ENCODE peak calls at places on chromosome 17, in four cellular contexts. E is left lung, L is brain microvascular endothelial cell, N is psoas muscle. B is an unnamed sample.

GRCh38 chr17:3935140-3935542 is 18.9 kb upstream of the P2RX1 start:
- DNase-seq in E (peak), L (peak), N (peak), B (peak)

GRCh38 chr17:54941285-54941684 is 27.2 kb downstream of the COX11 start:
- DNase-seq in E (no peak), L (no peak), N (no peak), B (no peak)

GRCh38 chr17:79425686-79426085 is 185.2 kb downstream of the RBFOX3 start:
- DNase-seq in E (no peak), L (no peak), N (no peak), B (no peak)

GRCh38 chr17:79777166-79777843 is 643 bp upstream of the CBX2 start:
- DNase-seq in E (peak), L (peak), N (peak), B (peak)

GRCh38 chr17:6556121-6557039 is at the start of gene PITPNM3:
- DNase-seq in E (peak), L (no peak), N (no peak), B (no peak)

GRCh38 chr17:35849469-35850348 is 19.0 kb downstream of the HEATR9 start:
- DNase-seq in E (no peak), L (peak), N (no peak), B (peak)

GRCh38 chr17:17422641-17423040 is 54.2 kb upstream of the MED9 start:
- DNase-seq in E (no peak), L (no peak), N (peak), B (no peak)

GRCh38 chr17:27654136-27654535 is 23.1 kb downstream of the LGALS9 start:
- DNase-seq in E (no peak), L (no peak), N (no peak), B (no peak)

GRCh38 chr17:3529817-3530741 is 27.5 kb downstream of the TRPV3 start:
- DNase-seq in E (no peak), L (peak), N (peak), B (no peak)

GRCh38 chr17:43334744-43335400 is 63.9 kb upstream of the ARL4D start:
- DNase-seq in E (no peak), L (no peak), N (no peak), B (no peak)

GRCh38 chr17:50298018-50298417 is 23.8 kb downstream of the TMEM92 start:
- DNase-seq in E (no peak), L (no peak), N (no peak), B (no peak)

GRCh38 chr17:17628388-17629008 is 37.0 kb upstream of the PEMT start:
- DNase-seq in E (no peak), L (no peak), N (no peak), B (no peak)

GRCh38 chr17:2634361-2634960 is 41.0 kb downstream of the PAFAH1B1 start:
- DNase-seq in E (no peak), L (peak), N (peak), B (peak)

GRCh38 chr17:68544111-68544510 is 31.9 kb downstream of the PRKAR1A start:
- DNase-seq in E (no peak), L (no peak), N (no peak), B (no peak)

GRCh38 chr17:38663125-38663751 is 11.5 kb downstream of the EPOP start:
- DNase-seq in E (peak), L (peak), N (no peak), B (peak)

GRCh38 chr17:17778308-17779014 is 58.3 kb downstream of the SREBF1 start:
- DNase-seq in E (peak), L (no peak), N (peak), B (peak)

GRCh38 chr17:18362509-18363020 is 785 bp downstream of the SHMT1 start:
- DNase-seq in E (peak), L (no peak), N (peak), B (peak)

GRCh38 chr17:57940653-57941329 is 14.4 kb downstream of the CUEDC1 start:
- DNase-seq in E (no peak), L (no peak), N (peak), B (peak)

GRCh38 chr17:44969144-44969780 is 1.2 kb upstream of the C1QL1 start:
- DNase-seq in E (no peak), L (no peak), N (no peak), B (no peak)

GRCh38 chr17:27293359-27293897 is 486 bp upstream of the WSB1 start:
- DNase-seq in E (no peak), L (no peak), N (no peak), B (no peak)

DNA sequence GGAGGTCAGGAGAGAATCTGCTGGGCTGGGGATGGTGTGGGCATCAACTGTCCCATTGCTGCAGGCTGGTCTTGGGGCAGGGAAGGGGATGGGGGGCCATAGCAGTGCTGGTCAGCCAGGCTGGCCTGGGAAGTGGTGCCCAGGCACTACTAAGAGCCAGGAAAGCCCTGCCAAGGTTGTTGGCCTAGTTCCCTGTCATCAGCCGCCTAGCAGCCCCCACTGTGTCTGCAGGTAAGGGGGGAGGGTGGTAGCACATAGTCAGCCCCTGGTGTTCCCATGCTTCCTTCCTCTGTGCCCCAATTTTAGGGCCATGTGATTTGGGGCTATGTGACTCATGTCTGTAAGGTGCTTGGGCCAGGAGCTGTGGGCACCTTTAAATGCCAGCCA is 17.8 kb downstream of the GJD3 start:
- DNase-seq in E (no peak), L (no peak), N (no peak), B (no peak)
- H3K4me3 ChIP-seq in E (no peak), L (no peak), N (peak), B (no peak)

GRCh38 chr17:233473-233941 is 52.1 kb upstream of the DOC2B start:
- DNase-seq in E (peak), L (no peak), N (peak), B (no peak)
- TF ChIP-seq CTCF in E (no peak), L (no peak), N (no peak), B (no peak)

GRCh38 chr17:73642659-73643011 is 1.6 kb downstream of the SDK2 start:
- DNase-seq in E (no peak), L (no peak), N (no peak), B (no peak)
- H3K4me3 ChIP-seq in E (peak), L (no peak), N (no peak), B (peak)

GRCh38 chr17:66200685-66201092 is 8.8 kb upstream of the CEP112 start:
- DNase-seq in E (no peak), L (peak), N (no peak), B (peak)
- TF ChIP-seq CTCF in E (peak), L (peak), N (peak), B (peak)

DNA sequence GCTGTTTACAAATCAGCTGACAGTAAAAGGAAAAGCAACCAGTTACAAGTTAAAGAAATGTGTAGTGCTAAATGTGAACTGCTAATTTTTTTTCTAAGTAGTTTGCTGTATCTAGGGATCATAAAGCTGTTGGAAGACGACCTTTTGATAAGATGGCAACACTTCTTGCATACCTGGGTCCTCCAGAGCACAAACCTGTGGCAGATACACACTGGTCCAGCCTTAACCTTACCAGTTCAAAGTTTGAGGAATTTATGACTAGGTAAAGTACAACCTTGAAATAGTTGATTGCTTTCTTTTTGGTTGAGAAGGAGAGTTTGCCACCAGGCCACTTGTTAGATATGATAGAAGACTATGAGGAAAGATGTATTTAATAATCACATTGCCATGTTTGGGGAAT is 35.4 kb downstream of the OMG start:
- DNase-seq in E (no peak), L (no peak), N (no peak), B (no peak)
- H3K4me3 ChIP-seq in E (no peak), L (no peak), N (no peak), B (no peak)

GRCh38 chr17:82101767-82102679 is 4.0 kb upstream of the FASN start:
- DNase-seq in E (no peak), L (no peak), N (peak), B (no peak)
- TF ChIP-seq CTCF in E (no peak), L (no peak), N (no peak), B (no peak)

GRCh38 chr17:39759204-39759603 is 21.5 kb downstream of the GRB7 start:
- DNase-seq in E (no peak), L (no peak), N (no peak), B (no peak)
- H3K4me3 ChIP-seq in E (no peak), L (no peak), N (no peak), B (no peak)

GRCh38 chr17:8212312-8213180 is 2.2 kb upstream of the AURKB start:
- DNase-seq in E (no peak), L (no peak), N (no peak), B (peak)
- TF ChIP-seq CTCF in E (no peak), L (no peak), N (no peak), B (no peak)

B was measured in fibroblast of mammary gland.